ENCODE peak calls at places on chromosomes 1 and 21, in six cellular contexts. T, R, D, Z, Y and F are unnamed samples.

GRCh38 chr21:23921670-23922418 is 1685.4 kb downstream of the MRPL39 start:
- DNase-seq in D (no peak), Z (no peak), R (no peak), Y (no peak), T (no peak), F (no peak)

GRCh38 chr1:12376236-12377064 is 146.6 kb downstream of the VPS13D start:
- DNase-seq in Z (no peak), R (no peak), Y (peak; percentile 17), D (no peak), T (no peak), F (no peak)

GRCh38 chr1:193960499-193960898 is 774.1 kb upstream of the B3GALT2 start:
- DNase-seq in D (no peak), Z (no peak), T (no peak), R (no peak), Y (no peak), F (no peak)

GRCh38 chr1:94698341-94698740 is 121.8 kb upstream of the SLC44A3 start:
- DNase-seq in R (no peak), D (no peak), Z (no peak), T (no peak), Y (no peak), F (no peak)

GRCh38 chr1:235998812-235999211 is 66.1 kb downstream of the NID1 start:
- DNase-seq in T (no peak), R (no peak), Z (no peak), Y (no peak), D (no peak), F (peak; percentile 64)

GRCh38 chr21:41121785-41122415 is 46.1 kb upstream of the BACE2 start:
- DNase-seq in Y (peak; percentile 61), Z (peak; percentile 82), D (peak; percentile 56), R (peak; percentile 94), T (peak; percentile 14), F (no peak)

GRCh38 chr1:153488731-153489130 is 28.3 kb upstream of the S100A7 start:
- DNase-seq in Y (no peak), D (no peak), R (peak; percentile 71), Z (peak; percentile 27), T (no peak), F (no peak)

GRCh38 chr1:172946814-172947507 is 103.8 kb downstream of the TNFSF18 start:
- DNase-seq in D (no peak), Y (no peak), T (no peak), Z (no peak), R (no peak), F (no peak)

GRCh38 chr21:40835179-40835694 is 11.7 kb downstream of the DSCAM start:
- DNase-seq in T (no peak), D (no peak), Y (no peak), R (no peak), Z (no peak), F (no peak)

GRCh38 chr1:180250883-180251509 is 20.9 kb downstream of the LHX4 start:
- DNase-seq in Y (no peak), R (no peak), T (no peak), D (no peak), Z (no peak), F (no peak)

GRCh38 chr1:16630661-16631247 is 17.4 kb upstream of the NBPF1 start:
- DNase-seq in T (no peak), Y (peak; percentile 62), Z (peak; percentile 19), R (no peak), D (no peak), F (no peak)

GRCh38 chr1:64242895-64243756 is 39.7 kb downstream of the UBE2U start:
- DNase-seq in T (peak; percentile 22), D (no peak), Z (no peak), Y (peak; percentile 41), R (no peak), F (no peak)

DNA sequence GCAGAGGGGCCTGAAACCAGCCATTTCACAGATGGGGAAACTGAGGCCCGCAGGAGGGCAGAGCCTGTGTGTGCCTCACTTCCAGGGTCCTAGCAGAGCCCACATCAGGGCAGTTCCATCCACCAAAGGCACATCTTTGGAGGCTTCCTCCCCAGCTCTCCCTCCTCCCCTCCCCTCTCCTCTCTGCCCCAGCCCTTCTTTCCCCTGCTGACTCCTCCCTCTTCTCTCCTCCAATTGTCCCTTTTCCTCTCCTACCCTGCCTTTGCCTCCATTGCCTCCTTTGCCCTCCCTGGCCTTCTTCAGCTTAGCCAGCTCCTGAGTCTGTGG is 56.6 kb downstream of the TMEM53 start:
- DNase-seq in Z (no peak), T (no peak), D (no peak), R (no peak), Y (no peak), F (no peak)
- H3K4me3 ChIP-seq in Z (no peak overlapping the region), T (no peak overlapping the region), D (peak overlapping the region; percentile 60), R (no peak overlapping the region), Y (no peak overlapping the region), F (no peak overlapping the region)

GRCh38 chr1:8379513-8380186 is 61.7 kb downstream of the SLC45A1 start:
- DNase-seq in T (no peak), Y (no peak), D (no peak), R (no peak), Z (no peak), F (no peak)
- H3K4me1 ChIP-seq in T (peaks cover 60% of the 10 kb centered on the region), Y (peaks cover 29% of the 10 kb centered on the region), D (no peaks in the 10 kb centered on the region), R (peaks cover 83% of the 10 kb centered on the region), Z (peaks cover 98% of the 10 kb centered on the region), F (peaks cover 43% of the 10 kb centered on the region)

GRCh38 chr1:184959626-184960025 is 14.7 kb downstream of the NIBAN1 start:
- DNase-seq in D (no peak), Z (no peak), R (no peak), Y (no peak), T (no peak), F (no peak)

GRCh38 chr1:184953600-184954219 is 20.6 kb downstream of the NIBAN1 start:
- DNase-seq in D (no peak), Z (no peak), R (no peak), Y (no peak), T (no peak), F (no peak)

GRCh38 chr1:184954232-184954995 is 19.9 kb downstream of the NIBAN1 start:
- DNase-seq in Z (no peak), R (no peak), Y (peak; percentile 22), T (no peak), D (no peak), F (no peak)

DNA sequence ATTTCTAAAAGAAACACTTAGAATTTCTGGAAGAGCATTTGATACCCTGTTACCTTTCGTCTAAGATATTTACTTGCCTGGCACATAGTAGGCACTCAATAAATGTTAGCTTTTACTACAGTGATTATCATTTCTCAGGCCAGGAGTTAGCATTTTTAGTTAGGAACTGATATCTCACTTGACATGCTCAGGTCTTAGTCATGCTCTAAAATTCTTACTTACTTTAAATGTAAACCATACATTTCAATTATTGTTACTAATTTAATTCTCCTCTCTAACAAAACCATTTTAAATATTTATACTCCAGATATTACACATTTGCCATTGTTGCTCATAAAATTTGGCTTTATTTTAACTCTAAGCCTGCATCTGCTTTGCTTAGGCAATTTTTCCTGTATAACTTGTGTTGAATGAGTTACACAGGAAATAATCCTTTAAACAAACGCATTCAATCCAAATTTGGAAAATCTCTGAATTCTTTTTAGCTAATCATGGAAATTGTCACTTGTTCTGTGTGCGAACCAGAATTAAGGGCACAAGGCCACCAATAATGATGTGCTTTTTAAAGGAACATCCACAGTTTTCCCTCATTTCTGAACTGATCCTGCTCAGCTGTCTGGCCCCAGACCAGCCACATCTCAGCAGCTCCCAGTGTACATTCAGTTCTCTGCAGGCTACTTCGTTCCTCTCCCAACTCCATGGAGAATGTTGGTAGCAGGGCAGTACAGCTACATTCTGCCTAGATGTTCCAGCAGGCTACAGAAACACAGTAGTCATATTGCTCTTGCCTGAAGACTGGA is 15.6 kb downstream of the NIBAN1 start:
- DNase-seq in Y (no peak), Z (no peak), D (no peak), R (no peak), T (no peak), F (no peak)
- H3K4me3 ChIP-seq in Y (no peak overlapping the region), Z (no peak overlapping the region), D (no peak overlapping the region), R (no peak overlapping the region), T (no peak overlapping the region), F (no peak overlapping the region)

GRCh38 chr1:29503441-29503840 is 267.1 kb downstream of the PTPRU start:
- DNase-seq in R (no peak), Z (no peak), D (no peak), T (no peak), Y (no peak), F (no peak)
- H3K4me1 ChIP-seq in R (no peaks in the 10 kb centered on the region), Z (no peaks in the 10 kb centered on the region), D (peaks cover 12% of the 10 kb centered on the region), T (no peaks in the 10 kb centered on the region), Y (peaks cover 29% of the 10 kb centered on the region), F (no peaks in the 10 kb centered on the region)

DNA sequence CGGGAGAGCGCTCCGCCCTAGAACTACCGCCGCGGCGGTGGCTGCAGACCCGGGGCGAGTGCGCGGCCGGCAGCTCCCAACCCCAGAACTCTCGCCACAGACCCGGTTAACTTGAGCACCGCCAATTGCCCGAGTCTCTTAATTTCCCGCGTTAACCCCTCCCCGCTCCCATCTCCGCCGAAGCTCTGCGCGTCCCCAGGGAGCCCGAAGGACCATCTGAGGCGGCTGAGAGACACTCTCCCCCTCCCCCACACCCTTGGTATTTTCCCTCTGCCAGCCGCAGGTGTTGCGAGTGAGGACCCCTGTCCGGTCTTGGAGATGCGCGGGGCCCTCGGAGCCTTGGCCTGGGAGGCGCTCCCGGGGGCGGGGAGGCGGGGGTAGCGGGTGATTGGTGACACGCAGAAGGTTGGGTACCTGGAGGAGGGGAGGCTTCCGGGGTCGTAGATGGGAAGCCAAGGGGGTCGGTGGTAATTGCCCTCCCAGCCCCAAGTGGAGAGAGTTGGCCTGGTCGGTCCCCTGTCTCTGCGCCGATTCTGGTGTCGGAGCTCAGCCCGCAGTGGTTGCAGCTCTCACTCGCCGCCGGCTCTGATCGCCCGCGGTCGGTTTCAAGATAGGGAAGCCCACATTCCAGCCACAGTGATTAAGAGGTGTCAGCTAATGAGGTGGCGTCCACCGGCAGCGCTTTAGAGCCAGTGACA is 858 bp upstream of the SUSD4 start:
- DNase-seq in D (no peak), Y (no peak), T (peak; percentile 27), R (no peak), Z (no peak), F (peak; percentile 22)
- H3K4me3 ChIP-seq in D (peak overlapping the region; percentile 56), Y (peak overlapping the region; percentile 51), T (peak overlapping the region; percentile 62), R (peak overlapping the region; percentile 60), Z (peak overlapping the region; percentile 68), F (peak overlapping the region; percentile 59)

DNA sequence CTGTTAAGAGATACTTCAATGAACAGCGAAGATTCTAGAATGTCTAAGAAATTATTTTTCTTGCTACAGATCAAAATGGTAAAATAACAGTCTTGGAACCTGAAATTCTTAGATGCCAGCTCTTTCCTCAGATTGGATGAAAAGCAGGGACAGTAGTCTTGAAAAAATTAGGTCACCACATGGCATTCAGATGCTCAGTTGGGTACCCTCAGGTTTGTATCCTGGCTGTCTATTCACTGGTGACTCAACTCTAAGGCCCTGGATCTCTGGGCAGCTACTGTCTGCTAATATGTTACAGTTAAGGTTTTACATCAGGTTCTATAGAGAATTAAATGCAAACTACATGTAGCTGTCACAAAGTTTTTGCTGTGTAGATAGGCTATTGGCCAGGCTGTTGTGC is 528.9 kb upstream of the ADAMTS5 start:
- DNase-seq in R (no peak), Y (no peak), Z (no peak), D (no peak), T (no peak), F (no peak)
- H3K4me1 ChIP-seq in R (no peaks in the 10 kb centered on the region), Y (no peaks in the 10 kb centered on the region), Z (no peaks in the 10 kb centered on the region), D (no peaks in the 10 kb centered on the region), T (no peaks in the 10 kb centered on the region), F (no peaks in the 10 kb centered on the region)